ENCODE peak calls at places on chromosomes 7 and 10, in nine cellular contexts. W, B, X, O, V, M, C, Z and R are unnamed samples.

GRCh38 chr10:70763567-70763966 is 21.6 kb downstream of the TBATA start:
- DNase-seq in W (no peak), B (no peak), X (no peak), O (no peak), V (no peak), M (no peak), C (no peak), Z (no peak), R (no peak)

GRCh38 chr10:22427890-22428571 is 82.7 kb downstream of the SPAG6 start:
- DNase-seq in W (no peak), B (peak; percentile 51), X (no peak), O (peak; percentile 87), V (peak; percentile 90), M (peak; percentile 79), C (peak; percentile 52), Z (peak; percentile 93), R (no peak)

GRCh38 chr7:80630611-80631010 is 7.8 kb upstream of the CD36 start:
- DNase-seq in W (no peak), B (peak; percentile 7), X (no peak), O (no peak), V (peak; percentile 63), M (no peak), C (no peak), Z (no peak), R (no peak)

GRCh38 chr10:34908472-34908871 is 93.4 kb upstream of the PARD3 start:
- DNase-seq in W (no peak), B (no peak), X (no peak), O (no peak), V (peak; percentile 70), M (peak; percentile 83), C (no peak), Z (peak; percentile 67), R (no peak)

GRCh38 chr7:153476166-153476565 is 576.0 kb upstream of the DPP6 start:
- DNase-seq in W (no peak), B (no peak), X (no peak), O (no peak), V (no peak), M (no peak), C (no peak), Z (no peak), R (no peak)

GRCh38 chr7:102412548-102412947 is 16.4 kb downstream of the PRKRIP1 start:
- DNase-seq in W (no peak), B (peak; percentile 60), X (peak; percentile 23), O (peak; percentile 43), V (peak; percentile 55), M (peak; percentile 12), C (peak; percentile 64), Z (no peak), R (no peak)

GRCh38 chr7:19754521-19755116 is 18.8 kb downstream of the TMEM196 start:
- DNase-seq in W (no peak), B (no peak), X (peak; percentile 5), O (peak; percentile 88), V (peak; percentile 60), M (no peak), C (no peak), Z (no peak), R (no peak)

GRCh38 chr10:46998192-46998591 is 87.0 kb downstream of the PTPN20 start:
- DNase-seq in W (no peak), B (no peak), X (no peak), O (no peak), V (no peak), M (no peak), C (no peak), Z (no peak), R (no peak)

GRCh38 chr10:127485153-127485857 is 63.8 kb upstream of the NPS start:
- DNase-seq in W (no peak), B (no peak), X (no peak), O (peak; percentile 74), V (no peak), M (peak; percentile 6), C (peak; percentile 47), Z (peak; percentile 30), R (peak; percentile 36)

GRCh38 chr10:50545846-50546245 is 77.9 kb downstream of the SGMS1 start:
- DNase-seq in W (no peak), B (no peak), X (no peak), O (no peak), V (no peak), M (no peak), C (no peak), Z (peak; percentile 23), R (no peak)

GRCh38 chr7:37674534-37674933 is 9.0 kb upstream of the GPR141 start:
- DNase-seq in W (no peak), B (no peak), X (no peak), O (no peak), V (no peak), M (no peak), C (no peak), Z (no peak), R (no peak)

GRCh38 chr10:5835446-5836095 is 22.3 kb upstream of the GDI2 start:
- DNase-seq in W (no peak), B (no peak), X (no peak), O (no peak), V (no peak), M (no peak), C (no peak), Z (no peak), R (no peak)

GRCh38 chr7:140475747-140476333 is 3.5 kb downstream of the MKRN1 start:
- DNase-seq in W (no peak), B (peak; percentile 55), X (peak; percentile 20), O (peak; percentile 79), V (peak; percentile 58), M (peak; percentile 43), C (peak; percentile 73), Z (peak; percentile 7), R (peak; percentile 12)

GRCh38 chr7:107663196-107663595 is 2.6 kb downstream of the SLC26A4 start:
- DNase-seq in W (no peak), B (no peak), X (no peak), O (no peak), V (no peak), M (no peak), C (no peak), Z (no peak), R (no peak)

GRCh38 chr7:106065560-106066500 is 46.3 kb downstream of the SYPL1 start:
- DNase-seq in W (no peak), B (no peak), X (no peak), O (peak; percentile 87), V (no peak), M (no peak), C (no peak), Z (no peak), R (no peak)

GRCh38 chr7:15213093-15213492 is 310.5 kb upstream of the DGKB start:
- DNase-seq in W (no peak), B (no peak), X (no peak), O (no peak), V (no peak), M (no peak), C (no peak), Z (no peak), R (no peak)

GRCh38 chr10:118687472-118687871 is 67.3 kb downstream of the CACUL1 start:
- DNase-seq in W (no peak), B (no peak), X (no peak), O (no peak), V (no peak), M (no peak), C (no peak), Z (no peak), R (no peak)

DNA sequence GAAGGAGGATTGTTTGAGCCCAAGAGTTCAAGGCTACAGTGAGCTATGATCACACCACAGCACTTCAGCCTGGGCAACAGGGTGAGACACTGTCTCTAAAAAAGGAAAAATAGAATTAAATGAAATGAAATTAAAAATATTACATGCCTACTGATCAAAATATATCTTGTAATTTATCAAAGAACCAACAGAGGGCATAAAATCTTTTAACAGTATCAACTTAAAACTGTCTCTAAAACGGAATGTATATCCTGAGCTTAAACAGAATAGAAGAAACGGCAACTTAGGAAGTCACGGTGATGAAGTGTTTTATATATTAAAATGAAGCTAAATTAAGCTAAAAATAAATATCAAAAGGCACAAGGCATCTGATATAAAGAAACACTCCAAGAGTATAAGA is 78.8 kb downstream of the MTPAP start:
- DNase-seq in W (no peak), B (no peak), X (no peak), O (peak; percentile 44), V (peak; percentile 24), M (peak; percentile 3), C (no peak), Z (no peak), R (no peak)
- TF ChIP-seq CTCF in W (peak; percentile 44), B (no peak), X (peak; percentile 46), O (peak; percentile 42), V (peak; percentile 50), M (peak; percentile 65), C (peak; percentile 23), Z (peak; percentile 19), R (no peak)

GRCh38 chr7:33771422-33771821 is 133.9 kb upstream of the BMPER start:
- DNase-seq in W (no peak), B (no peak), X (no peak), O (no peak), V (no peak), M (no peak), C (no peak), Z (no peak), R (no peak)
- TF ChIP-seq CTCF in W (no peak), B (no peak), X (no peak), O (no peak), V (no peak), M (no peak), C (no peak), Z (no peak), R (no peak)

DNA sequence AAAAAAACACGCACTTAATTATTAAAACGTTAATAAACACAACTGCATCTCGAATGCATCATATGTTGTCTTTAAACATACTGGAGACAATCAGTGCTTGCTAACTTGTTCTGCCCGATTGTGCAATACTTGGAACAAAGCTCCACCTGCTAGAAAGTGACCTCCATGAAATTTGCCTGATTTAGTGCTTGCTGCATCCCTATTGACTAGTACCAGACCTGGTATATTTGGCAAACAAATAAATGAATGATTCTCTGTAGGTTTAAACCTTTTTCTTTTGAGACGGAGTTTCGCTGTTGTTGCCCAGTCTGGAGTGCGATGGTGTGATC is 6.2 kb downstream of the BZW2 start:
- DNase-seq in W (no peak), B (no peak), X (no peak), O (no peak), V (no peak), M (no peak), C (no peak), Z (no peak), R (no peak)
- TF ChIP-seq CTCF in W (no peak), B (no peak), X (no peak), O (no peak), V (no peak), M (no peak), C (no peak), Z (no peak), R (no peak)

GRCh38 chr7:158572000-158572828 is 15.4 kb downstream of the PTPRN2 start:
- DNase-seq in W (no peak), B (peak; percentile 74), X (no peak), O (no peak), V (peak; percentile 49), M (peak; percentile 1), C (peak; percentile 62), Z (no peak), R (no peak)
- TF ChIP-seq CTCF in W (no peak), B (peak; percentile 66), X (no peak), O (no peak), V (peak; percentile 42), M (no peak), C (peak; percentile 25), Z (no peak), R (no peak)

GRCh38 chr10:28663576-28664368 is 13.5 kb upstream of the BAMBI start:
- DNase-seq in W (peak; percentile 70), B (peak; percentile 77), X (peak; percentile 69), O (peak; percentile 86), V (peak; percentile 94), M (peak; percentile 80), C (peak; percentile 79), Z (peak; percentile 60), R (peak; percentile 78)
- TF ChIP-seq CTCF in W (peak; percentile 93), B (peak; percentile 99), X (peak; percentile 99), O (peak; percentile 91), V (peak; percentile 98), M (peak; percentile 96), C (peak; percentile 97), Z (peak; percentile 100), R (peak; percentile 98)

GRCh38 chr7:65731562-65732035 is 141.3 kb upstream of the VKORC1L1 start:
- DNase-seq in W (no peak), B (peak; percentile 60), X (peak; percentile 26), O (no peak), V (peak; percentile 46), M (no peak), C (no peak), Z (peak; percentile 1), R (peak; percentile 58)
- TF ChIP-seq CTCF in W (no peak), B (peak; percentile 31), X (peak; percentile 54), O (no peak), V (no peak), M (peak; percentile 28), C (no peak), Z (no peak), R (peak; percentile 17)